ENCODE peak calls at places on chromosome 22, in seven cellular contexts. Q is GM12891, L is stomach, Z is sigmoid colon, N is spleen, M is SK-N-SH, S is transverse colon. E is an unnamed sample.

GRCh38 chr22:49212466-49212865 is 615.2 kb downstream of the BRD1 start:
- DNase-seq in Q (no peak), L (peak; percentile 9), N (peak; percentile 44), M (no peak), S (no peak), Z (peak; percentile 17), E (peak; percentile 55)

GRCh38 chr22:24688294-24688693 is 85.3 kb downstream of the GGT1 start:
- DNase-seq in S (no peak), L (no peak), Q (no peak), N (no peak), M (no peak), Z (no peak), E (no peak)

GRCh38 chr22:45127866-45128265 is 35.9 kb upstream of the NUP50 start:
- DNase-seq in Z (no peak), M (no peak), Q (no peak), S (no peak), N (no peak), L (no peak), E (no peak)

GRCh38 chr22:44337658-44338004 is 24.9 kb upstream of the SHISAL1 start:
- DNase-seq in N (no peak), Q (no peak), Z (peak; percentile 86), M (no peak), S (peak; percentile 22), L (peak; percentile 32), E (no peak)

GRCh38 chr22:48335442-48336139 is 1492.1 kb downstream of the BRD1 start:
- DNase-seq in L (no peak), S (no peak), Q (no peak), M (no peak), N (no peak), Z (no peak), E (no peak)

GRCh38 chr22:37088750-37089408 is 20.6 kb downstream of the TMPRSS6 start:
- DNase-seq in S (no peak), M (no peak), L (no peak), Z (no peak), Q (no peak), N (no peak), E (no peak)

GRCh38 chr22:49789289-49790141 is 38.2 kb downstream of the BRD1 start:
- DNase-seq in N (peak; percentile 83), Q (no peak), L (no peak), S (peak; percentile 31), Z (no peak), M (peak; percentile 61), E (peak; percentile 81)

GRCh38 chr22:32918741-32919140 is 117.2 kb downstream of the TIMP3 start:
- DNase-seq in M (no peak), L (no peak), Z (no peak), N (no peak), S (no peak), Q (no peak), E (no peak)

GRCh38 chr22:33564683-33565082 is 355.6 kb downstream of the LARGE1 start:
- DNase-seq in L (no peak), Z (no peak), M (no peak), S (no peak), N (no peak), Q (no peak), E (no peak)

GRCh38 chr22:43643362-43643761 is 168.7 kb downstream of the EFCAB6 start:
- DNase-seq in N (no peak), L (no peak), M (no peak), S (no peak), Q (no peak), Z (no peak), E (no peak)

GRCh38 chr22:46827072-46827780 is 64.8 kb downstream of the TBC1D22A start:
- DNase-seq in M (peak; percentile 15), L (no peak), N (no peak), S (no peak), Q (no peak), Z (no peak), E (no peak)

GRCh38 chr22:37379716-37380115 is 47.6 kb downstream of the ELFN2 start:
- DNase-seq in N (no peak), S (no peak), Q (no peak), Z (no peak), L (no peak), M (no peak), E (no peak)

GRCh38 chr22:26139320-26139719 is 29.9 kb upstream of the SEZ6L start:
- DNase-seq in L (no peak), Q (no peak), S (no peak), N (no peak), M (peak; percentile 41), Z (no peak), E (peak; percentile 61)

GRCh38 chr22:50739894-50740293 is 1.9 kb downstream of the ACR start:
- DNase-seq in S (no peak), M (no peak), Z (no peak), N (peak; percentile 47), Q (no peak), L (peak; percentile 17), E (no peak)

GRCh38 chr22:24433868-24434471 is 6.6 kb downstream of the ADORA2A start:
- DNase-seq in Q (peak; percentile 65), M (peak; percentile 18), L (no peak), N (peak; percentile 88), Z (peak; percentile 65), S (peak; percentile 60), E (peak; percentile 60)

GRCh38 chr22:45240810-45241631 is at the start of gene KIAA0930:
- DNase-seq in L (peak; percentile 81), M (peak; percentile 100), S (peak; percentile 88), Z (peak; percentile 93), Q (peak; percentile 88), N (peak; percentile 96), E (peak; percentile 94)

GRCh38 chr22:47374901-47375575 is 612.6 kb downstream of the TBC1D22A start:
- DNase-seq in Z (peak; percentile 39), S (no peak), L (no peak), M (no peak), Q (no peak), N (peak; percentile 47), E (no peak)

GRCh38 chr22:17922925-17923898 is 101.1 kb downstream of the MICAL3 start:
- DNase-seq in L (no peak), M (no peak), Q (no peak), Z (no peak), N (no peak), S (no peak), E (no peak)

GRCh38 chr22:36026741-36027140 is 1.9 kb downstream of the RBFOX2 start:
- DNase-seq in S (no peak), L (no peak), Z (no peak), M (no peak), Q (no peak), N (no peak), E (no peak)

GRCh38 chr22:48968201-48968959 is 859.3 kb downstream of the BRD1 start:
- DNase-seq in Z (no peak), L (peak; percentile 26), N (peak; percentile 51), Q (no peak), S (peak; percentile 16), M (no peak), E (peak; percentile 16)

GRCh38 chr22:23261900-23262450 is 81.7 kb downstream of the BCR start:
- DNase-seq in L (no peak), M (no peak), Z (no peak), S (no peak), N (no peak), Q (no peak), E (no peak)
- TF ChIP-seq POLR2AphosphoS5 in L (no peak), M (no peak), Z (no peak), S (no peak), N (no peak), Q (no peak), E (no peak)

DNA sequence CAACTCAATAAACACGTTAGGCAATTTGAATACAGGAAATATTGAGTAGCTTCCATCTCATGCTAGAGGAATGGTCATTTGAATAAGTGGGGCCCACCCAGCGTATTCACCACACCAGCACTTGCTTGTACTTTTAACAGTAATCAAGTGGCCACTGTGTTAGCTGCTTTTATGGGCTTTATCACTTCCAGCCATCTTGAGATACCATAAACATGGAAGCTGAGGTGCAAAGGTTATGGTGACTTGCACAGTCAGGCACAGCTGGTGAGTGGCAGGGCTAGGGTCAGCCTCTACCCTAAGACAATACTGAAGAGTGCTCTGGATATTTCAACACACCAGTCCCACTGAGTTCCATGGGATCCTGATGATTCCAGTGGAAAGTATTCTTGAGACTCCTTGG is 6.7 kb downstream of the JOSD1 start:
- DNase-seq in N (no peak), Z (no peak), Q (no peak), L (no peak), M (no peak), S (peak; percentile 72), E (no peak)
- TF ChIP-seq POLR2AphosphoS5 in N (no peak), Z (no peak), Q (no peak), L (no peak), M (no peak), S (no peak), E (no peak)

GRCh38 chr22:42150727-42151590 is 20.3 kb upstream of the CYP2D6 start:
- DNase-seq in S (no peak), L (no peak), Z (no peak), N (no peak), Q (no peak), M (no peak), E (no peak)
- TF ChIP-seq POLR2AphosphoS5 in S (no peak), L (no peak), Z (no peak), N (no peak), Q (no peak), M (no peak), E (no peak)

GRCh38 chr22:30196141-30196866 is 50.3 kb downstream of the LIF start:
- DNase-seq in L (peak; percentile 66), Q (no peak), N (peak; percentile 91), S (peak; percentile 68), M (no peak), Z (peak; percentile 92), E (peak; percentile 94)
- TF ChIP-seq POLR2AphosphoS5 in L (peak; percentile 2), Q (no peak), N (peak; percentile 84), S (no peak), M (peak; percentile 28), Z (peak; percentile 53), E (peak; percentile 49)

GRCh38 chr22:42427211-42427610 is 5.0 kb downstream of the NFAM1 start:
- DNase-seq in Z (no peak), Q (no peak), S (no peak), L (no peak), M (no peak), N (no peak), E (no peak)

GRCh38 chr22:42428760-42429159 is 3.4 kb downstream of the NFAM1 start:
- DNase-seq in M (no peak), N (no peak), L (no peak), Z (no peak), S (no peak), Q (no peak), E (no peak)

GRCh38 chr22:42428025-42428424 is 4.2 kb downstream of the NFAM1 start:
- DNase-seq in L (no peak), Q (no peak), N (no peak), S (no peak), Z (no peak), M (no peak), E (no peak)

GRCh38 chr22:42425989-42426355 is 6.2 kb downstream of the NFAM1 start:
- DNase-seq in N (no peak), L (no peak), Q (no peak), M (no peak), S (no peak), Z (no peak), E (no peak)

GRCh38 chr22:42425337-42425988 is 6.7 kb downstream of the NFAM1 start:
- DNase-seq in S (no peak), Q (no peak), Z (peak; percentile 87), M (no peak), L (no peak), N (no peak), E (no peak)
- TF ChIP-seq POLR2AphosphoS5 in S (peak; percentile 37), Q (no peak), Z (peak; percentile 77), M (no peak), L (no peak), N (no peak), E (no peak)

E was measured in suprapubic skin.